ENCODE peak calls at places on chromosomes 13 and 19, in ten cellular contexts. C is heart left ventricle, U is lung, X is foreskin fibroblast, H is cardiac muscle cell, O is astrocyte, N is suprapubic skin, P is lower leg skin, T is left lung, G is left ventricle myocardium inferior. S is an unnamed sample.

GRCh38 chr13:46383383-46383782 is 3.7 kb downstream of the RUBCNL start:
- DNase-seq in O (no peak), X (no peak), U (no peak), C (no peak), T (no peak), P (no peak), H (no peak), G (no peak), N (no peak), S (no peak)

GRCh38 chr13:107211073-107211472 is 643.1 kb upstream of the ARGLU1 start:
- DNase-seq in H (peak; percentile 94), X (peak; percentile 66), N (peak; percentile 74), T (peak; percentile 65), C (peak; percentile 58), G (peak; percentile 58), U (peak; percentile 76), O (peak; percentile 81), P (peak; percentile 53), S (peak; percentile 26)

GRCh38 chr19:44925114-44925891 is 10.9 kb downstream of the APOC1 start:
- DNase-seq in C (peak; percentile 71), O (no peak), T (peak; percentile 89), P (peak; percentile 71), G (peak; percentile 78), H (peak; percentile 95), X (peak; percentile 91), N (peak; percentile 92), U (peak; percentile 59), S (no peak)

GRCh38 chr13:53605306-53605705 is 576.7 kb downstream of the OLFM4 start:
- DNase-seq in C (no peak), H (no peak), O (no peak), N (no peak), G (no peak), P (no peak), X (no peak), U (no peak), T (no peak), S (no peak)

GRCh38 chr13:40146586-40147240 is 491.3 kb downstream of the COG6 start:
- DNase-seq in X (no peak), N (no peak), G (no peak), H (no peak), P (no peak), O (no peak), U (no peak), C (no peak), T (no peak), S (no peak)

GRCh38 chr19:43610493-43610892 is 1.4 kb upstream of the SRRM5 start:
- DNase-seq in G (no peak), P (no peak), X (no peak), T (no peak), U (no peak), N (no peak), O (no peak), H (no peak), C (no peak), S (no peak)

GRCh38 chr13:44936246-44936645 is 53.0 kb downstream of the NUFIP1 start:
- DNase-seq in H (no peak), X (no peak), C (no peak), G (no peak), N (no peak), P (no peak), U (no peak), O (peak; percentile 69), T (no peak), S (no peak)

GRCh38 chr19:42282036-42282762 is 13.1 kb downstream of the CIC start:
- DNase-seq in C (no peak), H (no peak), U (no peak), P (no peak), N (peak; percentile 72), G (no peak), T (no peak), X (peak; percentile 77), O (peak; percentile 25), S (no peak)

GRCh38 chr13:41054212-41054877 is 7.0 kb upstream of the WBP4 start:
- DNase-seq in U (no peak), P (no peak), C (no peak), T (no peak), X (peak; percentile 73), N (no peak), H (peak; percentile 64), O (peak; percentile 61), G (no peak), S (no peak)

GRCh38 chr13:106619688-106620555 is 52.0 kb upstream of the ARGLU1 start:
- DNase-seq in H (peak; percentile 84), O (peak; percentile 45), U (no peak), T (no peak), X (peak; percentile 78), C (peak; percentile 46), P (peak; percentile 24), G (no peak), N (no peak), S (peak; percentile 16)

GRCh38 chr13:70237131-70237530 is 128.9 kb upstream of the KLHL1 start:
- DNase-seq in N (no peak), C (no peak), G (no peak), T (no peak), P (no peak), X (no peak), O (peak; percentile 6), U (no peak), H (no peak), S (no peak)

GRCh38 chr13:51585696-51586095 is 1.4 kb downstream of the WDFY2 start:
- DNase-seq in X (peak; percentile 47), N (no peak), C (no peak), H (peak; percentile 25), U (no peak), P (no peak), T (no peak), G (no peak), O (peak; percentile 55), S (no peak)

GRCh38 chr13:41463823-41464602 is 6.7 kb downstream of the RGCC start:
- DNase-seq in X (no peak), N (no peak), P (no peak), H (no peak), U (no peak), O (no peak), C (no peak), G (no peak), T (no peak), S (no peak)

GRCh38 chr13:101757446-101758039 is 305.1 kb downstream of the ITGBL1 start:
- DNase-seq in C (no peak), G (no peak), U (no peak), H (peak; percentile 23), P (no peak), N (no peak), T (no peak), X (peak; percentile 62), O (peak; percentile 14), S (no peak)

GRCh38 chr13:110017379-110017778 is 231.0 kb upstream of the IRS2 start:
- DNase-seq in T (no peak), P (no peak), H (peak; percentile 92), O (peak; percentile 96), U (no peak), N (no peak), G (no peak), X (peak; percentile 94), C (no peak), S (peak; percentile 71)

GRCh38 chr13:98484289-98485219 is 92.4 kb downstream of the STK24 start:
- DNase-seq in G (peak; percentile 51), O (peak; percentile 95), T (peak; percentile 88), H (peak; percentile 87), P (peak; percentile 91), U (peak; percentile 92), X (peak; percentile 96), C (peak; percentile 73), N (peak; percentile 94), S (peak; percentile 87)
- H3K4me3 ChIP-seq in G (peak overlapping the region; percentile 9), O (peak overlapping the region; percentile 26), T (no peak overlapping the region), H (peak overlapping the region; percentile 3), P (no peak overlapping the region), U (no peak overlapping the region), X (no peak overlapping the region), C (no peak overlapping the region), N (peak overlapping the region; percentile 2), S (no peak overlapping the region)

DNA sequence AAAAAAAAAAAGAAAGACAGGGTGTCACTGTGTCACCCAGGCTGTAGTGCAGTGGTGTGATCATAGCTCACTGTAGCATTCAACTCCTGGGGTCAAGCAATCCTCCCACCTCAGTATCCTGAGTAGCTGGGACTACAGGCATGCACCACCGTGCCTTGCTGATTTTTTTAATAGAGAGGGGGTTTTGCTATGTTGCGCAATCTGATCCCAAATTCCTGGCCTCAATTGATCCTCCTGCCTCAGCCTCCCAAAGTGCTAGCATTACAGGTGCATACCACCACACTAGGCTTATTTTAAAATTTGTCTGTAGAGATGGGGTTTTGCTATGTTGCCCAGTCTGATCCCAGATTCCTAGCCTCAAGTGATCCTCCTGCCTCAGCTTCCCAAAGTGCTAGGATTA is 159.3 kb downstream of the PTPRS start:
- DNase-seq in O (no peak), H (no peak), X (no peak), U (no peak), N (no peak), C (no peak), G (no peak), T (no peak), P (no peak), S (no peak)
- TF ChIP-seq CTCF in O (no peak), H (no peak), X (no peak), U (no peak), N (no peak), C (no peak), G (no peak), T (no peak), P (no peak), S (no peak)

GRCh38 chr13:71863249-71863648 is 3.8 kb downstream of the DACH1 start:
- DNase-seq in X (no peak), O (no peak), T (no peak), H (no peak), P (no peak), G (no peak), U (no peak), N (no peak), C (no peak), S (no peak)

GRCh38 chr13:71861769-71862168 is 5.2 kb downstream of the DACH1 start:
- DNase-seq in P (no peak), H (no peak), N (no peak), C (no peak), T (no peak), X (no peak), U (no peak), G (no peak), O (no peak), S (no peak)

GRCh38 chr13:71858647-71859046 is 8.4 kb downstream of the DACH1 start:
- DNase-seq in X (no peak), T (no peak), G (no peak), U (no peak), N (no peak), H (no peak), P (no peak), C (no peak), O (no peak), S (no peak)

GRCh38 chr13:71864094-71864980 is 2.7 kb downstream of the DACH1 start:
- DNase-seq in C (peak; percentile 70), H (peak; percentile 5), G (peak; percentile 56), O (no peak), T (peak; percentile 67), P (no peak), U (peak; percentile 59), X (no peak), N (peak; percentile 63), S (no peak)

GRCh38 chr13:71860547-71861131 is 6.4 kb downstream of the DACH1 start:
- DNase-seq in O (no peak), P (no peak), C (no peak), G (no peak), T (no peak), N (no peak), U (no peak), X (no peak), H (no peak), S (no peak)
- H3K4me3 ChIP-seq in O (no peak overlapping the region), P (no peak overlapping the region), C (no peak overlapping the region), G (peak overlapping the region; percentile 10), T (no peak overlapping the region), N (no peak overlapping the region), U (no peak overlapping the region), X (no peak overlapping the region), H (no peak overlapping the region), S (no peak overlapping the region)

GRCh38 chr19:48362716-48363499 is 832 bp downstream of the TMEM143 start:
- DNase-seq in X (peak; percentile 98), H (peak; percentile 98), C (peak; percentile 96), O (peak; percentile 89), T (peak; percentile 97), U (peak; percentile 96), P (peak; percentile 94), N (peak; percentile 95), G (peak; percentile 97), S (peak; percentile 55)
- TF ChIP-seq CTCF in X (no peak), H (no peak), C (no peak), O (no peak), T (no peak), U (no peak), P (no peak), N (no peak), G (no peak), S (no peak)

S was measured in AG04449.